ENCODE peak calls at places on chromosome 12, in seven cellular contexts. One of them, this sample, is unnamed. For H3K4me1 and H3K36me3, the result is how much of the 10 kb centered on the place peaks cover.

GRCh38 chr12:91274886-91275285 is 92.3 kb upstream of the DCN start:
- DNase-seq in pancreas: peak
- DNase-seq in GM12878: no peak
- DNase-seq in lower lobe of right lung: no peak
- DNase-seq in ovary: no peak
- DNase-seq in heart right ventricle: peak
- DNase-seq in CD4-positive, alpha-beta memory T cell: no peak
- DNase-seq in this sample: no peak

GRCh38 chr12:15796493-15797141 is 7.4 kb upstream of the EPS8 start:
- DNase-seq in ovary: no peak
- DNase-seq in lower lobe of right lung: no peak
- DNase-seq in pancreas: no peak
- DNase-seq in CD4-positive, alpha-beta memory T cell: no peak
- DNase-seq in heart right ventricle: no peak
- DNase-seq in GM12878: no peak
- DNase-seq in this sample: no peak

GRCh38 chr12:53068811-53069585 is 10.2 kb downstream of the SPRYD3 start:
- DNase-seq in CD4-positive, alpha-beta memory T cell: no peak
- DNase-seq in ovary: peak
- DNase-seq in GM12878: no peak
- DNase-seq in pancreas: no peak
- DNase-seq in lower lobe of right lung: no peak
- DNase-seq in heart right ventricle: no peak
- DNase-seq in this sample: no peak

GRCh38 chr12:89395712-89396111 is 43.4 kb upstream of the DUSP6 start:
- DNase-seq in heart right ventricle: no peak
- DNase-seq in GM12878: no peak
- DNase-seq in CD4-positive, alpha-beta memory T cell: no peak
- DNase-seq in ovary: no peak
- DNase-seq in lower lobe of right lung: no peak
- DNase-seq in pancreas: no peak
- DNase-seq in this sample: no peak

GRCh38 chr12:50387972-50388478 is 8.4 kb downstream of the FAM186A start:
- DNase-seq in ovary: no peak
- DNase-seq in heart right ventricle: no peak
- DNase-seq in GM12878: no peak
- DNase-seq in CD4-positive, alpha-beta memory T cell: no peak
- DNase-seq in lower lobe of right lung: no peak
- DNase-seq in pancreas: no peak
- DNase-seq in this sample: no peak

GRCh38 chr12:62654558-62655241 is 188.1 kb downstream of the MON2 start:
- DNase-seq in lower lobe of right lung: no peak
- DNase-seq in heart right ventricle: no peak
- DNase-seq in pancreas: no peak
- DNase-seq in ovary: no peak
- DNase-seq in CD4-positive, alpha-beta memory T cell: no peak
- DNase-seq in GM12878: no peak
- DNase-seq in this sample: no peak

GRCh38 chr12:48061943-48062719 is 43.7 kb downstream of the SENP1 start:
- DNase-seq in pancreas: no peak
- DNase-seq in GM12878: no peak
- DNase-seq in CD4-positive, alpha-beta memory T cell: no peak
- DNase-seq in lower lobe of right lung: no peak
- DNase-seq in heart right ventricle: no peak
- DNase-seq in ovary: no peak
- DNase-seq in this sample: peak

GRCh38 chr12:16037533-16037932 is 126.4 kb downstream of the DERA start:
- DNase-seq in ovary: no peak
- DNase-seq in lower lobe of right lung: no peak
- DNase-seq in CD4-positive, alpha-beta memory T cell: no peak
- DNase-seq in pancreas: no peak
- DNase-seq in GM12878: no peak
- DNase-seq in heart right ventricle: no peak
- DNase-seq in this sample: no peak

GRCh38 chr12:129193263-129193871 is 340.1 kb downstream of the GLT1D1 start:
- DNase-seq in GM12878: no peak
- DNase-seq in ovary: no peak
- DNase-seq in CD4-positive, alpha-beta memory T cell: no peak
- DNase-seq in pancreas: no peak
- DNase-seq in lower lobe of right lung: no peak
- DNase-seq in heart right ventricle: no peak
- DNase-seq in this sample: no peak

GRCh38 chr12:55874465-55874864 is 31.7 kb upstream of the MMP19 start:
- DNase-seq in GM12878: no peak
- DNase-seq in ovary: no peak
- DNase-seq in CD4-positive, alpha-beta memory T cell: no peak
- DNase-seq in lower lobe of right lung: no peak
- DNase-seq in pancreas: no peak
- DNase-seq in heart right ventricle: no peak
- DNase-seq in this sample: no peak

GRCh38 chr12:47828967-47829482 is 9.3 kb upstream of the HDAC7 start:
- DNase-seq in ovary: peak
- DNase-seq in lower lobe of right lung: peak
- DNase-seq in CD4-positive, alpha-beta memory T cell: no peak
- DNase-seq in pancreas: peak
- DNase-seq in heart right ventricle: peak
- DNase-seq in GM12878: no peak
- DNase-seq in this sample: peak

GRCh38 chr12:42372154-42372791 is 46.3 kb downstream of the PPHLN1 start:
- DNase-seq in heart right ventricle: peak
- DNase-seq in ovary: no peak
- DNase-seq in GM12878: peak
- DNase-seq in pancreas: no peak
- DNase-seq in lower lobe of right lung: no peak
- DNase-seq in CD4-positive, alpha-beta memory T cell: peak
- DNase-seq in this sample: peak

GRCh38 chr12:70910666-70911065 is 9.9 kb downstream of the PTPRR start:
- DNase-seq in lower lobe of right lung: no peak
- DNase-seq in pancreas: no peak
- DNase-seq in GM12878: no peak
- DNase-seq in ovary: no peak
- DNase-seq in heart right ventricle: no peak
- DNase-seq in CD4-positive, alpha-beta memory T cell: no peak
- DNase-seq in this sample: no peak

GRCh38 chr12:70691018-70691672 is 53.9 kb upstream of the PTPRB start:
- DNase-seq in ovary: no peak
- DNase-seq in pancreas: no peak
- DNase-seq in GM12878: no peak
- DNase-seq in heart right ventricle: no peak
- DNase-seq in CD4-positive, alpha-beta memory T cell: no peak
- DNase-seq in lower lobe of right lung: no peak
- DNase-seq in this sample: no peak

GRCh38 chr12:122022393-122023338 is 982 bp downstream of the BCL7A start:
- DNase-seq in lower lobe of right lung: no peak
- DNase-seq in CD4-positive, alpha-beta memory T cell: peak
- DNase-seq in GM12878: no peak
- DNase-seq in pancreas: peak
- DNase-seq in ovary: peak
- DNase-seq in heart right ventricle: no peak
- DNase-seq in this sample: no peak
- H3K4me1 ChIP-seq in lower lobe of right lung: under half
- H3K4me1 ChIP-seq in CD4-positive, alpha-beta memory T cell: under half
- H3K4me1 ChIP-seq in GM12878: under half
- H3K4me1 ChIP-seq in pancreas: under half
- H3K4me1 ChIP-seq in ovary: under half
- H3K4me1 ChIP-seq in heart right ventricle: under half
- H3K4me1 ChIP-seq in this sample: under half

GRCh38 chr12:6851153-6851920 is at the start of gene CDCA3:
- DNase-seq in GM12878: peak
- DNase-seq in CD4-positive, alpha-beta memory T cell: peak
- DNase-seq in lower lobe of right lung: peak
- DNase-seq in pancreas: peak
- DNase-seq in ovary: peak
- DNase-seq in heart right ventricle: peak
- DNase-seq in this sample: peak

GRCh38 chr12:6851921-6852650 is at the start of gene USP5:
- DNase-seq in heart right ventricle: peak
- DNase-seq in pancreas: peak
- DNase-seq in lower lobe of right lung: peak
- DNase-seq in CD4-positive, alpha-beta memory T cell: peak
- DNase-seq in GM12878: peak
- DNase-seq in ovary: peak
- DNase-seq in this sample: peak

GRCh38 chr12:6849427-6849826 is 1.7 kb downstream of the CDCA3 start:
- DNase-seq in heart right ventricle: no peak
- DNase-seq in CD4-positive, alpha-beta memory T cell: no peak
- DNase-seq in pancreas: no peak
- DNase-seq in lower lobe of right lung: no peak
- DNase-seq in GM12878: no peak
- DNase-seq in ovary: no peak
- DNase-seq in this sample: no peak

GRCh38 chr12:6849976-6850560 is 1.0 kb downstream of the CDCA3 start:
- DNase-seq in heart right ventricle: no peak
- DNase-seq in lower lobe of right lung: no peak
- DNase-seq in CD4-positive, alpha-beta memory T cell: no peak
- DNase-seq in pancreas: no peak
- DNase-seq in GM12878: no peak
- DNase-seq in ovary: no peak
- DNase-seq in this sample: no peak

GRCh38 chr12:6850796-6851152 is 312 bp downstream of the CDCA3 start:
- DNase-seq in GM12878: no peak
- DNase-seq in CD4-positive, alpha-beta memory T cell: no peak
- DNase-seq in ovary: no peak
- DNase-seq in lower lobe of right lung: no peak
- DNase-seq in pancreas: peak
- DNase-seq in heart right ventricle: no peak
- DNase-seq in this sample: peak
- H3K4me3 ChIP-seq in GM12878: peak
- H3K4me3 ChIP-seq in CD4-positive, alpha-beta memory T cell: peak
- H3K4me3 ChIP-seq in ovary: no peak
- H3K4me3 ChIP-seq in lower lobe of right lung: peak
- H3K4me3 ChIP-seq in pancreas: no peak
- H3K4me3 ChIP-seq in heart right ventricle: peak
- H3K4me3 ChIP-seq in this sample: peak

GRCh38 chr12:40784102-40784501 is 91.9 kb downstream of the CNTN1 start:
- DNase-seq in pancreas: no peak
- DNase-seq in heart right ventricle: no peak
- DNase-seq in ovary: no peak
- DNase-seq in GM12878: no peak
- DNase-seq in lower lobe of right lung: no peak
- DNase-seq in CD4-positive, alpha-beta memory T cell: no peak
- DNase-seq in this sample: no peak

GRCh38 chr12:40794087-40794486 is 101.8 kb downstream of the CNTN1 start:
- DNase-seq in lower lobe of right lung: no peak
- DNase-seq in heart right ventricle: no peak
- DNase-seq in pancreas: no peak
- DNase-seq in ovary: no peak
- DNase-seq in GM12878: no peak
- DNase-seq in CD4-positive, alpha-beta memory T cell: no peak
- DNase-seq in this sample: no peak

GRCh38 chr12:40792792-40793386 is 100.7 kb downstream of the CNTN1 start:
- DNase-seq in pancreas: no peak
- DNase-seq in ovary: no peak
- DNase-seq in GM12878: no peak
- DNase-seq in CD4-positive, alpha-beta memory T cell: no peak
- DNase-seq in heart right ventricle: no peak
- DNase-seq in lower lobe of right lung: no peak
- DNase-seq in this sample: no peak

GRCh38 chr12:40793471-40793870 is 101.2 kb downstream of the CNTN1 start:
- DNase-seq in lower lobe of right lung: no peak
- DNase-seq in pancreas: no peak
- DNase-seq in GM12878: no peak
- DNase-seq in CD4-positive, alpha-beta memory T cell: no peak
- DNase-seq in ovary: no peak
- DNase-seq in heart right ventricle: no peak
- DNase-seq in this sample: no peak

DNA sequence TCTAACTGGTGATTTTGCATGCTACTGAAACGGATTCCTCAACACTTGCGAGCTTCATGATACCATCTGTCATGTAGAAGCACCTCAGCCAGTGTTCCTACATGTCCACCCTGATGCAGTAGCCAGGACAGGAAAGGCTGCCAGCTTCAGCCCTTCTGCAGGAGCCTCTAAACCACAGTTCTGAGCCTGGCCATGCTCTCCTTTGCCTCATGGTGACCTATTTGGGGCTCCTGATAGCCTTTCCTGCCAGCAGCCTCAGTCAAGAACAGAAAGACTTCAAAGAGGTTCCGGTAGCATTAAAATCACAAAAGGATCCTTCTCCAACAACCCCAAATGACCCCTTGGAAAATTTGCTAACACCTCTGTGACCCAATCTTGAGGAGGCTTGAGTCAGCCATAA is 96.0 kb downstream of the CNTN1 start:
- DNase-seq in pancreas: no peak
- DNase-seq in heart right ventricle: no peak
- DNase-seq in GM12878: no peak
- DNase-seq in CD4-positive, alpha-beta memory T cell: no peak
- DNase-seq in lower lobe of right lung: no peak
- DNase-seq in ovary: no peak
- DNase-seq in this sample: no peak
- H3K36me3 ChIP-seq in pancreas: under half
- H3K36me3 ChIP-seq in heart right ventricle: under half
- H3K36me3 ChIP-seq in GM12878: under half
- H3K36me3 ChIP-seq in CD4-positive, alpha-beta memory T cell: under half
- H3K36me3 ChIP-seq in lower lobe of right lung: under half
- H3K36me3 ChIP-seq in ovary: under half
- H3K36me3 ChIP-seq in this sample: under half

GRCh38 chr12:112841891-112842290 is 50.3 kb downstream of the RPH3A start:
- DNase-seq in CD4-positive, alpha-beta memory T cell: no peak
- DNase-seq in pancreas: no peak
- DNase-seq in GM12878: no peak
- DNase-seq in lower lobe of right lung: no peak
- DNase-seq in ovary: no peak
- DNase-seq in heart right ventricle: no peak
- DNase-seq in this sample: no peak
- H3K4me1 ChIP-seq in CD4-positive, alpha-beta memory T cell: under half
- H3K4me1 ChIP-seq in pancreas: under half
- H3K4me1 ChIP-seq in GM12878: under half
- H3K4me1 ChIP-seq in lower lobe of right lung: under half
- H3K4me1 ChIP-seq in ovary: under half
- H3K4me1 ChIP-seq in heart right ventricle: under half
- H3K4me1 ChIP-seq in this sample: half or more

DNA sequence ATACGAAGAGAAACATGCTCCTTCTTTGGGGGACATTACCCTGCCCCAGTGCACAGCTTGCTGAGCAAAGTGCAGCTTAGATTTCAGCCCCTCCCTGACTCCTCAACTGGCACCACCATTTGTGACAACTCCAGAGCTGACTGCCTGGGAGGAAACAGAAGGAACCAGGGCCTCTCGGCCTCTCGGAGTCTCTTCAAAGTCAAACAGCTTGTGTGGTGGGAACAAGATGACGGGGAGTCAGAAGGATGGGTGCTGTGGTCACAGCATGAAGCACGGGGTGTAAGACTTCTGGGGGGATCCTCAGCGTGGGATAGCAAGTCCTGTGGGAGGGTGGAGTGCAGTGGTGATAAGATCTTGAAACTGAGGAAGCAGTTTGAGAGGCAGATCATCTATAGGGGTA is 123.5 kb upstream of the BCL2L14 start:
- DNase-seq in lower lobe of right lung: no peak
- DNase-seq in heart right ventricle: no peak
- DNase-seq in ovary: no peak
- DNase-seq in GM12878: no peak
- DNase-seq in CD4-positive, alpha-beta memory T cell: no peak
- DNase-seq in pancreas: no peak
- DNase-seq in this sample: no peak
- H3K4me3 ChIP-seq in lower lobe of right lung: no peak
- H3K4me3 ChIP-seq in heart right ventricle: no peak
- H3K4me3 ChIP-seq in ovary: no peak
- H3K4me3 ChIP-seq in GM12878: no peak
- H3K4me3 ChIP-seq in CD4-positive, alpha-beta memory T cell: no peak
- H3K4me3 ChIP-seq in pancreas: no peak
- H3K4me3 ChIP-seq in this sample: no peak

GRCh38 chr12:130800312-130800711 is 38.7 kb downstream of the STX2 start:
- DNase-seq in heart right ventricle: no peak
- DNase-seq in CD4-positive, alpha-beta memory T cell: no peak
- DNase-seq in ovary: no peak
- DNase-seq in lower lobe of right lung: no peak
- DNase-seq in pancreas: no peak
- DNase-seq in GM12878: no peak
- DNase-seq in this sample: no peak
- H3K36me3 ChIP-seq in heart right ventricle: half or more
- H3K36me3 ChIP-seq in CD4-positive, alpha-beta memory T cell: under half
- H3K36me3 ChIP-seq in ovary: under half
- H3K36me3 ChIP-seq in lower lobe of right lung: half or more
- H3K36me3 ChIP-seq in pancreas: half or more
- H3K36me3 ChIP-seq in GM12878: under half
- H3K36me3 ChIP-seq in this sample: under half

This sample was measured in SJSA1.